ENCODE peak calls at places on chromosomes 11 and 22, in six cellular contexts. H is upper lobe of left lung, Y is K562, P is HepG2, L is GM12878, B is A549. Z is an unnamed sample.

GRCh38 chr11:67276821-67277230 is 10.6 kb downstream of the GRK2 start:
- ATAC-seq in L (peak), P (no peak), H (peak), Y (peak), B (no peak), Z (peak)

GRCh38 chr11:20453657-20454316 is 66.3 kb downstream of the PRMT3 start:
- ATAC-seq in Y (no peak), L (no peak), B (no peak), P (no peak), H (no peak), Z (no peak)

GRCh38 chr11:11036185-11037161 is 178.6 kb upstream of the ZBED5 start:
- ATAC-seq in H (peak), L (peak), B (peak), Y (peak), P (peak), Z (peak)

GRCh38 chr11:100445231-100445735 is 241.8 kb upstream of the ARHGAP42 start:
- ATAC-seq in Y (no peak), P (no peak), B (no peak), H (no peak), L (no peak), Z (no peak)

GRCh38 chr11:46541593-46542371 is 52.0 kb downstream of the AMBRA1 start:
- ATAC-seq in L (no peak), B (no peak), Y (peak), P (no peak), H (peak), Z (no peak)

GRCh38 chr22:24421428-24421931 is 5.9 kb upstream of the ADORA2A start:
- ATAC-seq in P (peak), L (peak), H (no peak), B (peak), Y (peak), Z (no peak)

GRCh38 chr11:76269247-76269646 is 62.9 kb upstream of the WNT11 start:
- ATAC-seq in H (no peak), B (no peak), P (peak), Y (no peak), L (no peak), Z (peak)

GRCh38 chr11:75301602-75302345 is 49.7 kb downstream of the ARRB1 start:
- ATAC-seq in B (peak), P (no peak), H (peak), L (no peak), Y (peak), Z (peak)

GRCh38 chr11:71268706-71269321 is 16.4 kb upstream of the SHANK2 start:
- ATAC-seq in Y (no peak), P (peak), L (no peak), B (no peak), H (no peak), Z (no peak)

GRCh38 chr11:3130269-3131071 is 34.6 kb downstream of the OSBPL5 start:
- ATAC-seq in B (no peak), L (no peak), Y (no peak), P (no peak), H (no peak), Z (no peak)

GRCh38 chr11:31535479-31535878 is 25.9 kb downstream of the ELP4 start:
- ATAC-seq in L (no peak), Y (no peak), P (no peak), B (no peak), H (no peak), Z (no peak)

GRCh38 chr11:9276571-9276970 is 11.4 kb upstream of the DENND5A start:
- ATAC-seq in H (no peak), Y (peak), L (peak), B (peak), P (no peak), Z (no peak)

GRCh38 chr22:49270595-49271368 is 556.9 kb downstream of the BRD1 start:
- ATAC-seq in L (no peak), H (no peak), Y (no peak), B (no peak), P (no peak), Z (no peak)

GRCh38 chr22:18987765-18988164 is 51.7 kb upstream of the PRODH start:
- ATAC-seq in B (no peak), H (no peak), L (no peak), P (peak), Y (peak), Z (no peak)

GRCh38 chr22:20781272-20781990 is 7.5 kb downstream of the SERPIND1 start:
- ATAC-seq in Y (no peak), L (no peak), P (no peak), H (no peak), B (no peak), Z (no peak)

GRCh38 chr11:10042699-10043098 is 251.3 kb downstream of the SBF2 start:
- ATAC-seq in B (no peak), H (no peak), Y (no peak), L (no peak), P (no peak), Z (no peak)

GRCh38 chr11:93605638-93606037 is 55.8 kb upstream of the CEP295 start:
- ATAC-seq in L (no peak), Y (no peak), B (no peak), P (no peak), H (no peak), Z (no peak)
- TF ChIP-seq EP300 in L (no peak), Y (no peak), B (no peak), P (no peak), H (no peak), Z (no peak)

GRCh38 chr11:69497221-69497787 is 15.8 kb downstream of the LINC01488 start:
- ATAC-seq in H (peak), L (no peak), P (peak), Y (no peak), B (peak), Z (peak)
- TF ChIP-seq EP300 in H (no peak), L (no peak), P (peak), Y (no peak), B (peak), Z (no peak)

GRCh38 chr11:105137286-105137685 is 2.3 kb downstream of the CARD18 start:
- ATAC-seq in B (no peak), P (no peak), H (no peak), Y (no peak), L (no peak), Z (no peak)
- TF ChIP-seq EP300 in B (no peak), P (no peak), H (no peak), Y (no peak), L (no peak), Z (no peak)

DNA sequence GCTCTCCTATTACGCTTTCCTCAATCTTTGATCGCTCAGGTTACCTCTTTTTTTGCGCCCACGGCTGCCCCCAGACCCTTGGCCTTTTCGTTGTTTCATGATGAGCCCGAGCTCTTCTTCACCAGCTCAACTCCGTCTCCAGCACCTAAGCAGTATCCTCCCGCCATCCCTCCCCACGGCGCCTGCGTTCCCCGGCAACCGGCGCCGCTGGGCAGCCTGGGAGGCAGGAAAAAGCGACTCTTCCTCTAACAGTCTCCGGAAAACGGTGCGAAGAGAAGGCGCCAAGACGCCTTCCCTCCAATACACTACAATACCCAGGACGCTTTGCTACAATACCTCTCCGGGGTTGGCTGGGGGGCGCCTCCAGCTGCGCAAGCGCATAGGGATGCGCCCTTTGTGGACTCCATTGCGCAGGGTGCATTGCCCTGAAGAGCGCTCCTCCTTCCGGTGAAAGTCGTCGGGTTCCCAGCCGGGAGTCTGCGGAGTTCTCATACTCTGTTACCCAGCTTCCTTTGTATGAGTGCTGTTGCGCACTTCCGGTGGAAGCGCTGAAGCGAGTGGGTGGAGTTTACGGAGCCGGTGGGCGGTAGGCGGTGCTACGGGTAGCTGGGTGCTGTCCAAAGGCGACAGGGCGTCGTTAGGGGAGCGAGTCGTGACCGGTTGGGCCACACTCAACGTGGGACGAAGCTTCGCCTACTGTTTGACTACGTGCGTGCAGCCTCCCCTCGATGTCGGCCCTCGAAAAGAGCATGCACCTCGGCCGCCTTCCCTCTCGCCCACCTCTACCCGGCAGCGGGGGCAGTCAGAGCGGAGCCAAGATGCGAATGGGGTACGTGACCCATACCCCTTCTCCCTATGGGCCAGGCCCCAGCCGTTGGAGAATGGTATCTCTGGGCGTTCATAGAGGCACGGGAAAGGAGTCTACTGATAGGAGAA is at the start of the genes C2CD3 and PPME1:
- ATAC-seq in H (peak), P (peak), L (peak), Y (peak), B (peak), Z (peak)
- TF ChIP-seq EP300 in H (no peak), P (no peak), L (no peak), Y (no peak), B (no peak), Z (no peak)

GRCh38 chr11:12137938-12138731 is 27.7 kb downstream of the MICAL2 start:
- ATAC-seq in L (no peak), Y (peak), B (no peak), P (no peak), H (no peak), Z (peak)

GRCh38 chr11:12137005-12137690 is 26.8 kb downstream of the MICAL2 start:
- ATAC-seq in B (no peak), L (no peak), Y (peak), H (peak), P (peak), Z (no peak)

GRCh38 chr11:12140186-12140938 is 30.0 kb downstream of the MICAL2 start:
- ATAC-seq in H (peak), B (no peak), Y (no peak), P (no peak), L (no peak), Z (no peak)

GRCh38 chr11:12141283-12141682 is 30.9 kb downstream of the MICAL2 start:
- ATAC-seq in L (no peak), P (no peak), Y (no peak), H (no peak), B (no peak), Z (no peak)

DNA sequence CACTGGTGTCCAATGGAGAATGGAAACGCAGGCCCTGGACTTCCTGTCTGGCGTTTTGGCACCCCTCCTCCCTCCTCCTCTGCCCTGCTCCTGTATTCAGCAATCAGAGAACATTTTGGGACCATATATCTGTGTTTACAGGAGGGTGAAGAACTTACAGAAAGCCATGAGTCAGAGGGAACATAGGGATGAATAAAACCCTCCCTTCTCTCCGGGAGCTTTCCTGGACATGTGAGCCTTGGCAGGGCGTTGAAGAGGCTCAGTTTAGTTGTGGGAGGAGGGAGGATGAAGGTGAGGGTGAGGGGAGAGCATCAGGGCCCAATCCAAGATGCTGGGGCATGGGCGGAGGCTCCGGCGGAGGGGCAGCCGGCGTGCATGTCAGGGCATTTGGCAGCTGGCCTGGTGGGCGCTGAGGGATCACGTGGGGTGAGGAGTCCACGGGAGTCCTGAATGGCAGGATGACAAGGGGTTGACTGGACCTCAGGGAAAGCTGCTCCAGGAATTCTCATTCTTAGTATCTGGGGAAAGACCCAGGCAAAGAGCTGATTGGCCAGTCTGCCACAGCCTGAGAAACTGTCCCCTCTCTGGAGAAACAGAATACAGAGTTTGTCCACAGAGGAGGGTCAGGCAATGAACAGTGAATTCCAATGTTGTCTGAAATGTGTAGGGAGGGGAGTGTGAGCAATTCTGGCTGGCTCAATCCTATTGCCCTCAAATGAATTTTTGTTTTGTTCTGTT is 28.9 kb downstream of the MICAL2 start:
- ATAC-seq in P (no peak), B (no peak), Y (no peak), H (no peak), L (no peak), Z (peak)
- TF ChIP-seq EP300 in P (no peak), B (no peak), Y (no peak), H (no peak), L (no peak), Z (no peak)

DNA sequence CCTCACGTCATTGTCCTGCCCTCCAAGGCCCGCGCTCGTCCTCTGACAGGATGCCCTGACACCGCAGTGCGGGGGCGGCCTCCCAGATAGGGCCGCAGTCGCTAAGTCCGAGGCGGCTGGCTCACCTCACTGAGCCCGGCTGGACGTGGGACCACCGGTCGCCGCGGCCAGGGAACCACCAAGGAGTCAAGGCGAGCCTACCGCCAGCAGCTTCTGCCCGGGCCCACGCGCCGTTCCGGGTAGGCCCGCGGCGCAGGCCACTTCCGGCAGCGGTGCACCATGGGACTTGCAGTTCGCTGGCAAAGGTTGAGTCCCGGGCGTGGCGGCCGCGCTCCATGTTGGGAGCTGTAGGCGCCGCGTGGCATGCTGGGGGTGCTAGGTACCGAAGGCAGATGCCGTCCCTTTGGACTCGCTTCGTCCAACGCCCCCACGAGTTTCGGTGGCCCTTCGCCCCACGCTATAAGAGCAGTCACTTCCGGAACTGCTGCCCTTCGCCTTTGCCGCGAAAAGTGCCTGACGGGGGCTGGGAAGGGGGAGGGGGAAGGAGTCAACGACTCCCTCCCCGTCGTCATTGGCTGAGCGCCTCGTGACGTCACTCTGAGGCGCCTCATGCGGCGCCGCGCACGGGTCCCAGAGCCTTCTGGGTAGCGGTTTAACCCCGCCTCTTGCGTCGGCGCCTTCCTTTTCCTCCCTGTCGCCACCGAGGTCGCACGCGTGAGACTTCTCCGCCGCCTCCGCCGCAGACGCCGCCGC is at the start of gene RPLP2:
- ATAC-seq in P (peak), L (peak), Y (peak), B (peak), H (peak), Z (peak)
- TF ChIP-seq EP300 in P (no peak), L (peak), Y (no peak), B (no peak), H (no peak), Z (no peak)

DNA sequence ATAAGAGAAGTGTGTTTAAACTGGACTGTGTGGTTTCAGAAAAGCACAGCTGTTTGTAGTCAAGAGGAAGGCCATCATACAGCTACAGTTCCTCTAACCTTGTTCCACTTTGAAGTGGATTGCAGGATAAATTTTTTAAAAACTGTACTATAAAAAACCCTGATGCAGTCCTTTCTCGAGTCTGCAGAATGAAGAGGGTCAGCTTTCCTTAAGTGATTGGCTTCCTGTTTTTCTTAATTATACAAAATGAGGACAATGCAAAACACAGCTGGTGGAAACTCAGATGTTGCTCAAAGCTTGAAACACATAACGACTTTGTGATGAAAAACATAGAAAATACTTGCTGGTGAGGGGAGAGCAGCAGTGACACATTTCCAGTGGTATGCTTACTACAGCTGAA is 1060.5 kb downstream of the DLG2 start:
- ATAC-seq in P (no peak), L (no peak), H (no peak), B (no peak), Y (no peak), Z (no peak)
- TF ChIP-seq EP300 in P (no peak), L (no peak), H (no peak), B (no peak), Y (no peak), Z (no peak)

GRCh38 chr11:43986327-43986726 is 43.9 kb downstream of the C11orf96 start:
- ATAC-seq in Y (no peak), B (no peak), H (no peak), L (no peak), P (no peak), Z (no peak)

GRCh38 chr11:43988040-43988793 is 45.8 kb downstream of the C11orf96 start:
- ATAC-seq in L (no peak), Y (peak), H (no peak), P (peak), B (no peak), Z (no peak)

GRCh38 chr11:43986881-43987280 is 44.4 kb downstream of the C11orf96 start:
- ATAC-seq in H (no peak), B (no peak), P (no peak), L (no peak), Y (no peak), Z (no peak)

GRCh38 chr11:43989162-43989961 is 46.9 kb downstream of the C11orf96 start:
- ATAC-seq in P (peak), Y (peak), B (no peak), H (no peak), L (no peak), Z (no peak)

DNA sequence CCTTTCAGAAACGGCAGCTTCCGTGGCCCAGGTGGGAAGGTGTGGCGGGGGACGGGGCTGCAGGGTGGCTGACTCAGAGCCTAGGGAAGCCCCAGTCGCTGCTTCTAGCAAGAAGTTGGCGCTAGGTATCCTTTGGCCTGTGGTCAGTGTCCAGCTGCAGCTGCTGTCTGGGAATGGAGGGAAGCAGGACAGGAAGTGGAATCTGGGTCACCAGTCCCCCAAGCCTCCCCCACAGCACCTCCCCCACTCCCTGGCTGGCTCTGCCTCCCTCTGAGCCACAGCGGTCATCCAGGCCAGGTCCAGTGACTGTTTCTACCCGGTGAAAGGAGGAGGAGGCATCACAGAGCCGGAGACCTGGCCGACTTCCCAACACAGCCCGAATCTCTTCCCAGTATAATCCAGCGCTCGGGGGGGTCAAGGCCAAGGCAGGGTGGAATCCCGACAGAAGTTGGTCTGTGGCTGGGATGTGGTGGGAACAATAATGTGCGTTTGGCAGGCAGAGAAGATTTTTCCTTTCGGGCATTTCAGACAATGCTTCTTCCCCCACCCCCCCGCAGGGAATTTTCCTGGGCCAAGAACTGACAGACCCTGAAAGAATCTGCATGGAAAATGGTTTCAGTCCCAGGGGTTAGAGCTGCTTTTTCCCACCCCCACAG is 45.1 kb downstream of the C11orf96 start:
- ATAC-seq in B (no peak), H (peak), L (no peak), Y (peak), P (no peak), Z (peak)
- TF ChIP-seq EP300 in B (no peak), H (no peak), L (no peak), Y (no peak), P (no peak), Z (no peak)

GRCh38 chr11:14376920-14377319 is 17.9 kb upstream of the RRAS2 start:
- ATAC-seq in P (no peak), H (no peak), L (no peak), B (no peak), Y (no peak), Z (no peak)
- TF ChIP-seq EP300 in P (no peak), H (no peak), L (no peak), B (no peak), Y (no peak), Z (no peak)

GRCh38 chr22:17598318-17598717 is 30.2 kb downstream of the ATP6V1E1 start:
- ATAC-seq in Y (no peak), B (no peak), H (no peak), P (no peak), L (no peak), Z (no peak)
- TF ChIP-seq EP300 in Y (no peak), B (no peak), H (no peak), P (no peak), L (no peak), Z (no peak)